ENCODE peak calls at places on chromosomes 12 and 14, in six cellular contexts. Y is DMS153; R is stimulated activated naive CD4-positive, alpha-beta T cell treated with Interleukin-2 at 50 U/mL for 16 hours; Z is SW 1271; G is NCI-H748 treated with DMSO at 0.1 percent for 48 hours; I is activated CD4-positive, alpha-beta T cell treated with anti-CD3 and anti-CD28 coated beads, Interleukin-2, amount 10 ng/mL, durations not matched to agents 24 days and 14 days. C is an unnamed sample.

GRCh38 chr14:21268612-21269251 is 510 bp downstream of the HNRNPC start:
- DNase-seq in Z (peak), I (peak), G (peak), Y (no peak), R (no peak), C (peak)

GRCh38 chr14:51596473-51596870 is 55.2 kb upstream of the FRMD6 start:
- DNase-seq in R (no peak), Y (no peak), G (no peak), Z (no peak), I (no peak), C (no peak)

GRCh38 chr12:41993283-41993682 is 151.4 kb downstream of the GXYLT1 start:
- DNase-seq in I (no peak), R (no peak), Z (no peak), Y (no peak), G (no peak), C (no peak)

GRCh38 chr14:36167431-36167830 is 9.1 kb downstream of the PTCSC3 start:
- DNase-seq in I (no peak), G (no peak), Y (peak), Z (no peak), R (no peak), C (no peak)

GRCh38 chr14:77322951-77323350 is 2.1 kb downstream of the GSTZ1 start:
- DNase-seq in I (no peak), G (no peak), R (no peak), Y (no peak), Z (no peak), C (no peak)

GRCh38 chr12:664779-665092 is 1.5 kb upstream of the NINJ2 start:
- DNase-seq in Z (no peak), G (no peak), Y (no peak), R (no peak), I (no peak), C (no peak)

GRCh38 chr12:11171953-11172675 is 1.1 kb downstream of the SMIM10L1 start:
- DNase-seq in Z (peak), G (peak), R (no peak), Y (peak), I (peak), C (no peak)

GRCh38 chr12:48788852-48789775 is at the start of gene ADCY6:
- DNase-seq in R (no peak), Z (peak), Y (no peak), I (peak), G (peak), C (no peak)

GRCh38 chr12:63995512-63995911 is 151.0 kb downstream of the SRGAP1 start:
- DNase-seq in G (no peak), R (no peak), Z (no peak), Y (no peak), I (no peak), C (no peak)

GRCh38 chr12:7935773-7936581 is at the start of gene SLC2A3:
- DNase-seq in G (peak), R (peak), Z (peak), I (peak), Y (peak), C (no peak)

GRCh38 chr12:1594045-1594294 is 411 bp downstream of the FBXL14 start:
- DNase-seq in G (no peak), Y (no peak), I (no peak), R (no peak), Z (peak), C (no peak)

GRCh38 chr14:65334765-65335411 is 77.6 kb upstream of the FUT8 start:
- DNase-seq in R (no peak), G (no peak), Z (no peak), Y (peak), I (no peak), C (no peak)

GRCh38 chr12:120109570-120110267 is 6.8 kb downstream of the RAB35 start:
- DNase-seq in Z (no peak), Y (no peak), I (no peak), G (no peak), R (no peak), C (no peak)

GRCh38 chr14:102695172-102695569 is 82.1 kb upstream of the TRAF3 start:
- DNase-seq in Y (no peak), I (no peak), Z (no peak), G (no peak), R (no peak), C (no peak)

GRCh38 chr12:120252071-120252906 is 13.2 kb downstream of the PXN start:
- DNase-seq in Z (no peak), G (no peak), I (peak), Y (no peak), R (peak), C (no peak)

GRCh38 chr14:100432652-100433427 is 109.7 kb downstream of the SLC25A47 start:
- DNase-seq in R (no peak), I (no peak), Y (no peak), Z (no peak), G (no peak), C (no peak)

GRCh38 chr12:119682635-119683340 is 14.9 kb downstream of the PRKAB1 start:
- DNase-seq in I (no peak), Z (no peak), Y (no peak), R (no peak), G (no peak), C (no peak)